ENCODE peak calls at places on chromosomes 4 and X, in eight cellular contexts. T, N, K, J, E, A, C and I are unnamed samples.

GRCh38 chr4:186137193-186137792 is 32.8 kb downstream of the FAM149A start:
- DNase-seq in K (no peak), N (no peak), T (peak; percentile 34), J (no peak), A (peak; percentile 35), E (peak; percentile 23), C (no peak), I (no peak)

GRCh38 chrX:134821370-134821769 is 163.1 kb upstream of the PLAC1 start:
- DNase-seq in N (no peak), E (peak; percentile 70), A (no peak), C (no peak), T (peak; percentile 24), J (no peak), K (no peak), I (no peak)

GRCh38 chr4:38898245-38898644 is 30.6 kb downstream of the FAM114A1 start:
- DNase-seq in K (no peak), E (no peak), T (no peak), A (no peak), C (no peak), J (no peak), N (no peak), I (no peak)

GRCh38 chrX:45445745-45446412 is 245.2 kb upstream of the DIPK2B start:
- DNase-seq in A (peak; percentile 90), C (no peak), N (no peak), J (no peak), T (no peak), E (peak; percentile 74), K (no peak), I (no peak)

GRCh38 chr4:30536231-30536630 is 183.9 kb upstream of the PCDH7 start:
- DNase-seq in J (no peak), N (no peak), A (no peak), T (no peak), E (no peak), K (no peak), C (no peak), I (no peak)

GRCh38 chr4:7266525-7267292 is 74.4 kb downstream of the SORCS2 start:
- DNase-seq in N (no peak), J (no peak), T (peak; percentile 29), C (no peak), E (peak; percentile 91), A (peak; percentile 94), K (no peak), I (no peak)

GRCh38 chr4:155038459-155038858 is 170.0 kb upstream of the NPY2R start:
- DNase-seq in K (no peak), E (no peak), T (no peak), A (no peak), N (no peak), C (no peak), J (no peak), I (no peak)

GRCh38 chrX:102029026-102029425 is 96.5 kb upstream of the TCEAL2 start:
- DNase-seq in J (no peak), N (no peak), T (no peak), K (no peak), E (no peak), A (no peak), C (no peak), I (no peak)

GRCh38 chr4:142130636-142131035 is 494.3 kb downstream of the IL15 start:
- DNase-seq in E (no peak), C (no peak), K (no peak), A (no peak), J (no peak), T (no peak), N (no peak), I (no peak)

GRCh38 chr4:1207603-1208265 is 35.4 kb upstream of the SPON2 start:
- DNase-seq in K (peak; percentile 64), E (peak; percentile 80), J (peak; percentile 68), A (no peak), C (no peak), T (peak; percentile 11), N (no peak), I (peak; percentile 59)

GRCh38 chr4:40685300-40685699 is 55.6 kb upstream of the RBM47 start:
- DNase-seq in T (no peak), A (peak; percentile 61), C (no peak), E (peak; percentile 47), K (no peak), N (no peak), J (no peak), I (no peak)

GRCh38 chr4:65416875-65417274 is 253.4 kb downstream of the EPHA5 start:
- DNase-seq in J (no peak), K (no peak), C (no peak), T (peak; percentile 14), N (no peak), A (no peak), E (no peak), I (peak; percentile 97)

GRCh38 chr4:108247511-108248088 is 78.9 kb upstream of the LEF1 start:
- DNase-seq in T (peak; percentile 27), N (no peak), E (no peak), J (no peak), K (no peak), A (peak; percentile 47), C (no peak), I (peak; percentile 10)

GRCh38 chr4:162849922-162850321 is 316.8 kb downstream of the NAF1 start:
- DNase-seq in C (no peak), N (no peak), E (no peak), K (no peak), A (peak; percentile 66), J (no peak), T (no peak), I (no peak)

GRCh38 chrX:67613366-67613765 is 69.5 kb downstream of the AR start:
- DNase-seq in N (no peak), A (no peak), T (no peak), K (no peak), J (no peak), E (peak; percentile 28), C (no peak), I (no peak)

GRCh38 chr4:138310991-138311390 is 68.8 kb upstream of the SLC7A11 start:
- DNase-seq in N (no peak), J (no peak), E (peak; percentile 91), T (no peak), A (no peak), C (no peak), K (no peak), I (no peak)

GRCh38 chr4:149077142-149077541 is 634.9 kb upstream of the NR3C2 start:
- DNase-seq in E (no peak), J (no peak), T (no peak), N (no peak), K (no peak), A (no peak), C (no peak), I (no peak)

GRCh38 chrX:70664726-70665125 is 220.1 kb downstream of the DLG3 start:
- DNase-seq in N (no peak), T (peak; percentile 51), K (no peak), A (peak; percentile 28), E (peak; percentile 21), J (no peak), C (peak; percentile 17), I (peak; percentile 9)

GRCh38 chr4:60201052-60201673 is 999.0 kb upstream of the ADGRL3 start:
- DNase-seq in J (no peak), E (peak; percentile 35), A (peak; percentile 60), K (peak; percentile 48), N (no peak), T (peak; percentile 76), C (peak; percentile 17), I (peak; percentile 44)

GRCh38 chrX:99301990-99302389 is 1108.1 kb downstream of the PCDH19 start:
- DNase-seq in K (no peak), N (no peak), A (peak; percentile 16), E (no peak), T (peak; percentile 49), C (no peak), J (no peak), I (no peak)

GRCh38 chrX:130645955-130646583 is 244.3 kb downstream of the RBMX2 start:
- DNase-seq in N (no peak), T (no peak), K (no peak), C (no peak), A (no peak), J (no peak), E (no peak), I (no peak)

GRCh38 chrX:21933077-21933476 is 7.4 kb upstream of the SMS start:
- DNase-seq in J (no peak), N (no peak), A (no peak), C (no peak), E (no peak), T (peak; percentile 33), K (no peak), I (no peak)